ENCODE peak calls at places on chromosomes 11 and 22, in ten cellular contexts. D, J, B, C, F, M, R, O, H and N are unnamed samples.

GRCh38 chr11:32890843-32891656 is 1.6 kb upstream of the QSER1 start:
- DNase-seq in D (peak), R (no peak), C (no peak), H (no peak), J (no peak), M (peak), F (no peak), B (no peak), O (peak), N (no peak)

GRCh38 chr11:63916837-63917684 is at the start of gene RCOR2:
- DNase-seq in H (peak), O (peak), R (peak), C (peak), D (peak), M (peak), J (no peak), F (no peak), B (peak), N (peak)

GRCh38 chr11:32792111-32792947 is 2.1 kb downstream of the CCDC73 start:
- DNase-seq in H (no peak), M (no peak), F (no peak), C (no peak), R (no peak), J (no peak), B (no peak), O (no peak), D (no peak), N (no peak)

GRCh38 chr22:32031466-32031865 is 11.6 kb upstream of the SLC5A1 start:
- DNase-seq in D (no peak), O (no peak), F (no peak), B (no peak), M (no peak), J (no peak), H (no peak), C (no peak), R (no peak), N (no peak)

GRCh38 chr22:20651286-20651685 is 122.6 kb upstream of the SERPIND1 start:
- DNase-seq in M (no peak), O (no peak), H (no peak), R (no peak), J (no peak), F (no peak), C (no peak), B (no peak), D (peak), N (no peak)

GRCh38 chr11:7591992-7592391 is 78.2 kb downstream of the PPFIBP2 start:
- DNase-seq in R (no peak), O (no peak), F (no peak), J (no peak), M (no peak), H (no peak), C (no peak), B (no peak), D (no peak), N (no peak)

GRCh38 chr11:36492724-36493304 is 17.3 kb downstream of the TRAF6 start:
- DNase-seq in J (no peak), B (peak), H (peak), D (no peak), F (no peak), C (peak), O (no peak), R (peak), M (peak), N (peak)

GRCh38 chr11:19244084-19244483 is 3.3 kb upstream of the E2F8 start:
- DNase-seq in C (no peak), M (no peak), J (no peak), F (no peak), H (no peak), B (no peak), R (no peak), D (no peak), O (peak), N (no peak)

GRCh38 chr22:47307326-47307725 is 544.9 kb downstream of the TBC1D22A start:
- DNase-seq in M (no peak), F (no peak), B (no peak), R (peak), O (no peak), C (peak), J (no peak), H (peak), D (no peak), N (no peak)

GRCh38 chr11:122242731-122243130 is 126.7 kb upstream of the BLID start:
- DNase-seq in C (no peak), F (no peak), B (no peak), H (no peak), D (no peak), R (no peak), O (no peak), M (no peak), J (no peak), N (no peak)